ENCODE peak calls at places on chromosomes 16 and 17, in nine cellular contexts. One of them, this sample, is unnamed.

GRCh38 chr17:27804113-27804512 is 3.8 kb upstream of the NOS2 start:
- DNase-seq in iPS DF 19.7: no peak
- DNase-seq in posterior vena cava: no peak
- DNase-seq in bronchial epithelial cell: no peak
- DNase-seq in stimulated activated CD4-positive, alpha-beta T cell treated with anti-CD3 and anti-CD28 coated beads, Interleukin-15, amount 100 ng/mL, for 24 hours: no peak
- DNase-seq in GM19239: no peak
- DNase-seq in effector CD4-positive, alpha-beta T cell: no peak
- DNase-seq in small intestine: no peak
- DNase-seq in K562: no peak
- DNase-seq in this sample: no peak

GRCh38 chr17:27760069-27760885 is 40.1 kb downstream of the NOS2 start:
- DNase-seq in iPS DF 19.7: peak
- DNase-seq in posterior vena cava: peak
- DNase-seq in bronchial epithelial cell: peak
- DNase-seq in stimulated activated CD4-positive, alpha-beta T cell treated with anti-CD3 and anti-CD28 coated beads, Interleukin-15, amount 100 ng/mL, for 24 hours: peak
- DNase-seq in GM19239: peak
- DNase-seq in effector CD4-positive, alpha-beta T cell: peak
- DNase-seq in small intestine: peak
- DNase-seq in K562: peak
- DNase-seq in this sample: peak

GRCh38 chr16:67244387-67245188 is 2.7 kb downstream of the FHOD1 start:
- DNase-seq in iPS DF 19.7: no peak
- DNase-seq in posterior vena cava: peak
- DNase-seq in bronchial epithelial cell: peak
- DNase-seq in stimulated activated CD4-positive, alpha-beta T cell treated with anti-CD3 and anti-CD28 coated beads, Interleukin-15, amount 100 ng/mL, for 24 hours: peak
- DNase-seq in GM19239: peak
- DNase-seq in effector CD4-positive, alpha-beta T cell: peak
- DNase-seq in small intestine: peak
- DNase-seq in K562: no peak
- DNase-seq in this sample: peak

GRCh38 chr17:75927286-75927922 is 13.4 kb downstream of the FBF1 start:
- DNase-seq in iPS DF 19.7: no peak
- DNase-seq in posterior vena cava: no peak
- DNase-seq in bronchial epithelial cell: peak
- DNase-seq in stimulated activated CD4-positive, alpha-beta T cell treated with anti-CD3 and anti-CD28 coated beads, Interleukin-15, amount 100 ng/mL, for 24 hours: peak
- DNase-seq in GM19239: peak
- DNase-seq in effector CD4-positive, alpha-beta T cell: no peak
- DNase-seq in small intestine: peak
- DNase-seq in K562: peak
- DNase-seq in this sample: no peak

GRCh38 chr17:4588862-4589625 is 4.7 kb downstream of the SMTNL2 start:
- DNase-seq in iPS DF 19.7: no peak
- DNase-seq in posterior vena cava: no peak
- DNase-seq in bronchial epithelial cell: no peak
- DNase-seq in stimulated activated CD4-positive, alpha-beta T cell treated with anti-CD3 and anti-CD28 coated beads, Interleukin-15, amount 100 ng/mL, for 24 hours: no peak
- DNase-seq in GM19239: no peak
- DNase-seq in effector CD4-positive, alpha-beta T cell: no peak
- DNase-seq in small intestine: no peak
- DNase-seq in K562: no peak
- DNase-seq in this sample: no peak

GRCh38 chr16:52283581-52284375 is 263.2 kb downstream of the TOX3 start:
- DNase-seq in iPS DF 19.7: no peak
- DNase-seq in posterior vena cava: no peak
- DNase-seq in bronchial epithelial cell: peak
- DNase-seq in stimulated activated CD4-positive, alpha-beta T cell treated with anti-CD3 and anti-CD28 coated beads, Interleukin-15, amount 100 ng/mL, for 24 hours: no peak
- DNase-seq in GM19239: no peak
- DNase-seq in effector CD4-positive, alpha-beta T cell: no peak
- DNase-seq in small intestine: no peak
- DNase-seq in K562: no peak
- DNase-seq in this sample: no peak

GRCh38 chr16:1865902-1866690 is 5.9 kb downstream of the MEIOB start:
- DNase-seq in iPS DF 19.7: no peak
- DNase-seq in posterior vena cava: no peak
- DNase-seq in bronchial epithelial cell: no peak
- DNase-seq in stimulated activated CD4-positive, alpha-beta T cell treated with anti-CD3 and anti-CD28 coated beads, Interleukin-15, amount 100 ng/mL, for 24 hours: no peak
- DNase-seq in GM19239: no peak
- DNase-seq in effector CD4-positive, alpha-beta T cell: no peak
- DNase-seq in small intestine: no peak
- DNase-seq in K562: no peak
- DNase-seq in this sample: no peak

GRCh38 chr17:66451188-66452149 is 149.1 kb downstream of the PRKCA start:
- DNase-seq in iPS DF 19.7: no peak
- DNase-seq in posterior vena cava: no peak
- DNase-seq in bronchial epithelial cell: no peak
- DNase-seq in stimulated activated CD4-positive, alpha-beta T cell treated with anti-CD3 and anti-CD28 coated beads, Interleukin-15, amount 100 ng/mL, for 24 hours: no peak
- DNase-seq in GM19239: no peak
- DNase-seq in effector CD4-positive, alpha-beta T cell: no peak
- DNase-seq in small intestine: peak
- DNase-seq in K562: peak
- DNase-seq in this sample: no peak

GRCh38 chr16:2003827-2004641 is 5.6 kb downstream of the ZNF598 start:
- DNase-seq in iPS DF 19.7: peak
- DNase-seq in posterior vena cava: peak
- DNase-seq in bronchial epithelial cell: peak
- DNase-seq in stimulated activated CD4-positive, alpha-beta T cell treated with anti-CD3 and anti-CD28 coated beads, Interleukin-15, amount 100 ng/mL, for 24 hours: peak
- DNase-seq in GM19239: peak
- DNase-seq in effector CD4-positive, alpha-beta T cell: peak
- DNase-seq in small intestine: peak
- DNase-seq in K562: peak
- DNase-seq in this sample: peak

GRCh38 chr17:72985882-72986720 is 106.4 kb downstream of the SLC39A11 start:
- DNase-seq in iPS DF 19.7: peak
- DNase-seq in posterior vena cava: no peak
- DNase-seq in bronchial epithelial cell: peak
- DNase-seq in stimulated activated CD4-positive, alpha-beta T cell treated with anti-CD3 and anti-CD28 coated beads, Interleukin-15, amount 100 ng/mL, for 24 hours: peak
- DNase-seq in GM19239: peak
- DNase-seq in effector CD4-positive, alpha-beta T cell: peak
- DNase-seq in small intestine: peak
- DNase-seq in K562: peak
- DNase-seq in this sample: no peak

GRCh38 chr17:40121191-40121885 is 433 bp upstream of the MSL1 start:
- DNase-seq in iPS DF 19.7: no peak
- DNase-seq in posterior vena cava: peak
- DNase-seq in bronchial epithelial cell: no peak
- DNase-seq in stimulated activated CD4-positive, alpha-beta T cell treated with anti-CD3 and anti-CD28 coated beads, Interleukin-15, amount 100 ng/mL, for 24 hours: peak
- DNase-seq in GM19239: no peak
- DNase-seq in effector CD4-positive, alpha-beta T cell: no peak
- DNase-seq in small intestine: no peak
- DNase-seq in K562: no peak
- DNase-seq in this sample: no peak

GRCh38 chr17:63550816-63551639 is 751 bp downstream of the DCAF7 start:
- DNase-seq in iPS DF 19.7: no peak
- DNase-seq in posterior vena cava: peak
- DNase-seq in bronchial epithelial cell: peak
- DNase-seq in stimulated activated CD4-positive, alpha-beta T cell treated with anti-CD3 and anti-CD28 coated beads, Interleukin-15, amount 100 ng/mL, for 24 hours: peak
- DNase-seq in GM19239: no peak
- DNase-seq in effector CD4-positive, alpha-beta T cell: peak
- DNase-seq in small intestine: peak
- DNase-seq in K562: peak
- DNase-seq in this sample: no peak

GRCh38 chr16:65666132-65666869 is 544.4 kb upstream of the CDH11 start:
- DNase-seq in iPS DF 19.7: no peak
- DNase-seq in posterior vena cava: no peak
- DNase-seq in bronchial epithelial cell: peak
- DNase-seq in stimulated activated CD4-positive, alpha-beta T cell treated with anti-CD3 and anti-CD28 coated beads, Interleukin-15, amount 100 ng/mL, for 24 hours: no peak
- DNase-seq in GM19239: no peak
- DNase-seq in effector CD4-positive, alpha-beta T cell: no peak
- DNase-seq in small intestine: no peak
- DNase-seq in K562: no peak
- DNase-seq in this sample: no peak

GRCh38 chr17:18015603-18016002 is 23.4 kb downstream of the ATPAF2 start:
- DNase-seq in iPS DF 19.7: no peak
- DNase-seq in posterior vena cava: no peak
- DNase-seq in bronchial epithelial cell: no peak
- DNase-seq in stimulated activated CD4-positive, alpha-beta T cell treated with anti-CD3 and anti-CD28 coated beads, Interleukin-15, amount 100 ng/mL, for 24 hours: no peak
- DNase-seq in GM19239: no peak
- DNase-seq in effector CD4-positive, alpha-beta T cell: no peak
- DNase-seq in small intestine: no peak
- DNase-seq in K562: no peak
- DNase-seq in this sample: no peak

GRCh38 chr16:48123104-48123788 is 32.5 kb downstream of the ABCC12 start:
- DNase-seq in iPS DF 19.7: no peak
- DNase-seq in posterior vena cava: no peak
- DNase-seq in bronchial epithelial cell: peak
- DNase-seq in stimulated activated CD4-positive, alpha-beta T cell treated with anti-CD3 and anti-CD28 coated beads, Interleukin-15, amount 100 ng/mL, for 24 hours: peak
- DNase-seq in GM19239: no peak
- DNase-seq in effector CD4-positive, alpha-beta T cell: no peak
- DNase-seq in small intestine: no peak
- DNase-seq in K562: peak
- DNase-seq in this sample: no peak

GRCh38 chr17:43312011-43312410 is 78.2 kb upstream of the RNU2-1 start:
- DNase-seq in iPS DF 19.7: no peak
- DNase-seq in posterior vena cava: no peak
- DNase-seq in bronchial epithelial cell: no peak
- DNase-seq in stimulated activated CD4-positive, alpha-beta T cell treated with anti-CD3 and anti-CD28 coated beads, Interleukin-15, amount 100 ng/mL, for 24 hours: no peak
- DNase-seq in GM19239: no peak
- DNase-seq in effector CD4-positive, alpha-beta T cell: no peak
- DNase-seq in small intestine: no peak
- DNase-seq in K562: no peak
- DNase-seq in this sample: no peak

GRCh38 chr16:57743458-57743857 is 7.9 kb downstream of the KATNB1 start:
- DNase-seq in iPS DF 19.7: no peak
- DNase-seq in posterior vena cava: no peak
- DNase-seq in bronchial epithelial cell: no peak
- DNase-seq in stimulated activated CD4-positive, alpha-beta T cell treated with anti-CD3 and anti-CD28 coated beads, Interleukin-15, amount 100 ng/mL, for 24 hours: no peak
- DNase-seq in GM19239: no peak
- DNase-seq in effector CD4-positive, alpha-beta T cell: no peak
- DNase-seq in small intestine: no peak
- DNase-seq in K562: no peak
- DNase-seq in this sample: no peak

GRCh38 chr16:20938426-20938825 is 37.9 kb downstream of the LYRM1 start:
- DNase-seq in iPS DF 19.7: no peak
- DNase-seq in posterior vena cava: no peak
- DNase-seq in bronchial epithelial cell: peak
- DNase-seq in stimulated activated CD4-positive, alpha-beta T cell treated with anti-CD3 and anti-CD28 coated beads, Interleukin-15, amount 100 ng/mL, for 24 hours: peak
- DNase-seq in GM19239: no peak
- DNase-seq in effector CD4-positive, alpha-beta T cell: no peak
- DNase-seq in small intestine: no peak
- DNase-seq in K562: no peak
- DNase-seq in this sample: no peak

GRCh38 chr16:55834044-55834443 is 1.1 kb upstream of the CES1 start:
- DNase-seq in iPS DF 19.7: no peak
- DNase-seq in posterior vena cava: no peak
- DNase-seq in bronchial epithelial cell: no peak
- DNase-seq in stimulated activated CD4-positive, alpha-beta T cell treated with anti-CD3 and anti-CD28 coated beads, Interleukin-15, amount 100 ng/mL, for 24 hours: no peak
- DNase-seq in GM19239: no peak
- DNase-seq in effector CD4-positive, alpha-beta T cell: no peak
- DNase-seq in small intestine: no peak
- DNase-seq in K562: no peak
- DNase-seq in this sample: no peak

GRCh38 chr17:62995377-62995885 is 29.4 kb downstream of the TANC2 start:
- DNase-seq in iPS DF 19.7: no peak
- DNase-seq in posterior vena cava: no peak
- DNase-seq in bronchial epithelial cell: no peak
- DNase-seq in stimulated activated CD4-positive, alpha-beta T cell treated with anti-CD3 and anti-CD28 coated beads, Interleukin-15, amount 100 ng/mL, for 24 hours: peak
- DNase-seq in GM19239: no peak
- DNase-seq in effector CD4-positive, alpha-beta T cell: no peak
- DNase-seq in small intestine: peak
- DNase-seq in K562: peak
- DNase-seq in this sample: no peak

GRCh38 chr17:4369557-4370230 is 3.2 kb upstream of the UBE2G1 start:
- DNase-seq in iPS DF 19.7: no peak
- DNase-seq in posterior vena cava: no peak
- DNase-seq in bronchial epithelial cell: no peak
- DNase-seq in stimulated activated CD4-positive, alpha-beta T cell treated with anti-CD3 and anti-CD28 coated beads, Interleukin-15, amount 100 ng/mL, for 24 hours: no peak
- DNase-seq in GM19239: no peak
- DNase-seq in effector CD4-positive, alpha-beta T cell: no peak
- DNase-seq in small intestine: no peak
- DNase-seq in K562: no peak
- DNase-seq in this sample: no peak

GRCh38 chr17:65020284-65020683 is 36.3 kb downstream of the GNA13 start:
- DNase-seq in iPS DF 19.7: no peak
- DNase-seq in posterior vena cava: no peak
- DNase-seq in bronchial epithelial cell: peak
- DNase-seq in stimulated activated CD4-positive, alpha-beta T cell treated with anti-CD3 and anti-CD28 coated beads, Interleukin-15, amount 100 ng/mL, for 24 hours: no peak
- DNase-seq in GM19239: no peak
- DNase-seq in effector CD4-positive, alpha-beta T cell: no peak
- DNase-seq in small intestine: no peak
- DNase-seq in K562: no peak
- DNase-seq in this sample: no peak

GRCh38 chr17:67326440-67326839 is 39.9 kb downstream of the PSMD12 start:
- DNase-seq in iPS DF 19.7: no peak
- DNase-seq in posterior vena cava: no peak
- DNase-seq in bronchial epithelial cell: no peak
- DNase-seq in stimulated activated CD4-positive, alpha-beta T cell treated with anti-CD3 and anti-CD28 coated beads, Interleukin-15, amount 100 ng/mL, for 24 hours: no peak
- DNase-seq in GM19239: no peak
- DNase-seq in effector CD4-positive, alpha-beta T cell: no peak
- DNase-seq in small intestine: no peak
- DNase-seq in K562: no peak
- DNase-seq in this sample: no peak

GRCh38 chr17:59542960-59543635 is 22.3 kb upstream of the DHX40 start:
- DNase-seq in iPS DF 19.7: no peak
- DNase-seq in posterior vena cava: no peak
- DNase-seq in bronchial epithelial cell: no peak
- DNase-seq in stimulated activated CD4-positive, alpha-beta T cell treated with anti-CD3 and anti-CD28 coated beads, Interleukin-15, amount 100 ng/mL, for 24 hours: no peak
- DNase-seq in GM19239: no peak
- DNase-seq in effector CD4-positive, alpha-beta T cell: no peak
- DNase-seq in small intestine: no peak
- DNase-seq in K562: no peak
- DNase-seq in this sample: no peak

GRCh38 chr16:3074860-3075545 is 9.6 kb downstream of the IL32 start:
- DNase-seq in iPS DF 19.7: no peak
- DNase-seq in posterior vena cava: no peak
- DNase-seq in bronchial epithelial cell: no peak
- DNase-seq in stimulated activated CD4-positive, alpha-beta T cell treated with anti-CD3 and anti-CD28 coated beads, Interleukin-15, amount 100 ng/mL, for 24 hours: peak
- DNase-seq in GM19239: peak
- DNase-seq in effector CD4-positive, alpha-beta T cell: peak
- DNase-seq in small intestine: peak
- DNase-seq in K562: no peak
- DNase-seq in this sample: no peak